ENCODE peak calls at places on chromosomes 3 and 15, in seven cellular contexts. N is GM12865, O is kidney, M is heart right ventricle, S is HFF-Myc, G is WTC11, R is mammary epithelial cell. E is an unnamed sample.

GRCh38 chr3:66554178-66554577 is 53.4 kb upstream of the LRIG1 start:
- DNase-seq in O (no peak), G (no peak), N (no peak), M (no peak), S (no peak), R (no peak), E (no peak)

GRCh38 chr3:104005815-104006214 is 1360.9 kb upstream of the ALCAM start:
- DNase-seq in M (no peak), S (no peak), O (no peak), G (no peak), R (peak; percentile 17), N (no peak), E (no peak)

GRCh38 chr3:196537319-196537984 is 22.3 kb upstream of the SMCO1 start:
- DNase-seq in O (no peak), M (no peak), R (peak; percentile 37), G (peak; percentile 68), S (no peak), N (peak; percentile 51), E (no peak)

GRCh38 chr3:69738859-69739203 is 433 bp upstream of the MITF start:
- DNase-seq in R (no peak), S (no peak), O (no peak), M (no peak), G (no peak), N (no peak), E (peak; percentile 64)

GRCh38 chr3:41464401-41464800 is 265.1 kb downstream of the CTNNB1 start:
- DNase-seq in O (no peak), G (no peak), M (no peak), R (no peak), N (no peak), S (no peak), E (peak; percentile 38)

GRCh38 chr3:188979669-188980311 is 192.0 kb upstream of the TPRG1 start:
- DNase-seq in S (no peak), O (no peak), N (no peak), M (no peak), G (peak; percentile 12), R (no peak), E (no peak)

GRCh38 chr15:76163429-76164020 is 103.7 kb downstream of the TMEM266 start:
- DNase-seq in R (no peak), N (no peak), M (peak; percentile 77), O (peak; percentile 84), S (no peak), G (no peak), E (peak; percentile 94)

GRCh38 chr3:48686538-48687219 is 964 bp upstream of the NCKIPSD start:
- DNase-seq in N (no peak), M (no peak), O (no peak), R (no peak), G (no peak), S (no peak), E (no peak)

GRCh38 chr3:160677459-160677901 is 520 bp downstream of the ARL14 start:
- DNase-seq in N (no peak), O (no peak), S (no peak), G (peak; percentile 24), R (peak; percentile 30), M (no peak), E (no peak)

GRCh38 chr3:63353383-63353782 is 75.3 kb downstream of the SYNPR start:
- DNase-seq in R (peak; percentile 29), M (no peak), G (no peak), O (no peak), N (no peak), S (no peak), E (no peak)

GRCh38 chr15:68506071-68506470 is 72.7 kb upstream of the CORO2B start:
- DNase-seq in S (no peak), O (no peak), N (no peak), M (no peak), G (no peak), R (no peak), E (no peak)

GRCh38 chr3:97510795-97511194 is 253.8 kb upstream of the ARL6 start:
- DNase-seq in N (no peak), M (no peak), S (no peak), R (no peak), O (peak; percentile 33), G (peak; percentile 32), E (no peak)

GRCh38 chr3:188047536-188047935 is 106.4 kb upstream of the LPP start:
- DNase-seq in M (no peak), R (no peak), O (no peak), N (no peak), S (no peak), G (no peak), E (no peak)

GRCh38 chr3:48468329-48468731 is 21.8 kb downstream of the ATRIP start:
- DNase-seq in R (no peak), O (no peak), N (no peak), G (no peak), M (no peak), S (no peak), E (no peak)

GRCh38 chr3:52574056-52574965 is 37.9 kb downstream of the UQCC5 start:
- DNase-seq in M (no peak), N (no peak), S (no peak), O (no peak), G (no peak), R (no peak), E (no peak)

GRCh38 chr3:138694287-138695007 is 85.9 kb downstream of the FAIM start:
- DNase-seq in R (peak; percentile 88), S (peak; percentile 81), N (no peak), M (no peak), G (no peak), O (no peak), E (peak; percentile 65)

GRCh38 chr15:29053661-29054131 is 167.9 kb downstream of the APBA2 start:
- DNase-seq in G (no peak), R (no peak), M (no peak), O (no peak), N (no peak), S (no peak), E (no peak)

GRCh38 chr3:12648384-12648959 is 15.4 kb downstream of the RAF1 start:
- DNase-seq in O (no peak), G (no peak), N (peak; percentile 89), S (no peak), R (no peak), M (no peak), E (no peak)

GRCh38 chr15:83919319-83919830 is 265.5 kb downstream of the ADAMTSL3 start:
- DNase-seq in S (no peak), O (no peak), M (no peak), G (no peak), N (peak; percentile 75), R (peak; percentile 51), E (no peak)

GRCh38 chr3:40930131-40930538 is 269.2 kb upstream of the CTNNB1 start:
- DNase-seq in S (no peak), G (no peak), R (no peak), N (peak; percentile 6), M (no peak), O (no peak), E (peak; percentile 57)

GRCh38 chr3:191484461-191484860 is 23.5 kb downstream of the PYDC2 start:
- DNase-seq in N (no peak), S (no peak), M (no peak), O (no peak), G (no peak), R (peak; percentile 98), E (no peak)

GRCh38 chr3:111676177-111677021 is 81.3 kb upstream of the ZBED2 start:
- DNase-seq in G (no peak), M (no peak), O (no peak), N (peak; percentile 23), S (no peak), R (peak; percentile 88), E (no peak)

DNA sequence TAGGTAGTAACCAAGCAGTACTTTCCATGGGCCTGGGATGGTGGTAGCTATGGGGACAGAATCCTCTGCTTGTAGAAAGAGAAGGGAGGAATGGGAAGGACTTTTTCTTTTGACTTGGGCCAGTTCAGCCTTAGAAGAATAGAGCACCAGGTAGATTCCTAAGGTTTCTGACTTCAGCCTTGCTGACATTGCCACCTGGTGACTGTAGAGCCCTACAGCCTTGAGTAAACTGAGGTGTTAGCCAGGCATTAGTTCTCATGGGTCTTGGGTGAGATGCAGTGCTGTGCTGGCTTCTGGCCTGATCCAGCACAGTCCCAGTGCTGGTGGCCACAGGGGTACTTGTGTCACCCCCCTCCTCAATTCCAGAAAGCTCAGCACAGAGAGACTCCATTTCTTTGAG is 171.1 kb downstream of the ZBBX start:
- DNase-seq in O (no peak), S (no peak), M (no peak), N (no peak), R (no peak), G (no peak), E (no peak)
- TF ChIP-seq CTCF in O (no peak), S (no peak), M (no peak), N (no peak), R (no peak), G (no peak), E (no peak)

GRCh38 chr15:101318147-101318809 is 23.2 kb upstream of the SNRPA1 start:
- DNase-seq in O (no peak), M (no peak), N (no peak), G (no peak), S (no peak), R (peak; percentile 85), E (no peak)

GRCh38 chr15:101318810-101319200 is 23.8 kb upstream of the SNRPA1 start:
- DNase-seq in M (no peak), S (no peak), N (no peak), R (no peak), O (no peak), G (peak; percentile 4), E (no peak)

GRCh38 chr15:101322016-101322695 is 27.1 kb upstream of the SNRPA1 start:
- DNase-seq in S (no peak), M (no peak), N (no peak), G (no peak), O (peak; percentile 20), R (no peak), E (no peak)

GRCh38 chr15:101322849-101323477 is 27.9 kb upstream of the SNRPA1 start:
- DNase-seq in R (no peak), N (no peak), G (no peak), O (peak; percentile 43), M (no peak), S (no peak), E (no peak)

GRCh38 chr15:101320501-101321052 is 25.5 kb upstream of the SNRPA1 start:
- DNase-seq in S (no peak), N (peak; percentile 58), R (no peak), M (peak; percentile 37), G (peak; percentile 64), O (peak; percentile 71), E (peak; percentile 81)
- TF ChIP-seq CTCF in S (no peak), N (peak; percentile 23), R (no peak), M (peak; percentile 8), G (peak; percentile 42), O (peak; percentile 7), E (peak; percentile 51)

GRCh38 chr15:70210538-70210937 is 112.8 kb upstream of the TLE3 start:
- DNase-seq in O (no peak), G (no peak), S (no peak), N (peak; percentile 20), M (no peak), R (no peak), E (no peak)
- TF ChIP-seq CTCF in O (no peak), G (no peak), S (peak; percentile 5), N (no peak), M (no peak), R (no peak), E (peak; percentile 5)

GRCh38 chr3:176430244-176430893 is 766.9 kb downstream of the TBL1XR1 start:
- DNase-seq in R (peak; percentile 25), N (peak; percentile 20), G (no peak), S (peak; percentile 47), O (no peak), M (no peak), E (peak; percentile 38)
- TF ChIP-seq CTCF in R (peak; percentile 58), N (peak; percentile 29), G (peak; percentile 44), S (peak; percentile 52), O (no peak), M (peak; percentile 44), E (peak; percentile 66)

GRCh38 chr15:43383070-43383469 is 12.2 kb downstream of the TUBGCP4 start:
- DNase-seq in G (no peak), R (no peak), S (no peak), M (no peak), O (no peak), N (no peak), E (no peak)

GRCh38 chr15:43382310-43382709 is 11.4 kb downstream of the TUBGCP4 start:
- DNase-seq in N (no peak), M (no peak), O (no peak), R (no peak), S (no peak), G (no peak), E (no peak)
- TF ChIP-seq CTCF in N (no peak), M (no peak), O (no peak), R (no peak), S (no peak), G (no peak), E (no peak)